ENCODE peak calls at places on chromosome 2, in ten cellular contexts. W, O, V, Z, D, L, N, M, Y and H are unnamed samples.

GRCh38 chr2:37631698-37632097 is 39.7 kb downstream of the CDC42EP3 start:
- DNase-seq in W (no peak), N (no peak), V (no peak), M (no peak), Y (no peak), Z (no peak), O (no peak), L (no peak), D (no peak), H (no peak)

GRCh38 chr2:23602113-23602512 is 217.1 kb downstream of the KLHL29 start:
- DNase-seq in W (peak; percentile 63), N (no peak), M (peak; percentile 15), O (no peak), Z (no peak), L (no peak), Y (no peak), V (no peak), D (no peak), H (peak; percentile 18)

GRCh38 chr2:120149406-120149805 is 73.8 kb downstream of the TMEM185B start:
- DNase-seq in M (no peak), O (no peak), Z (no peak), Y (no peak), W (no peak), D (no peak), L (no peak), V (no peak), N (no peak), H (no peak)

GRCh38 chr2:101704046-101704466 is 6.5 kb downstream of the MAP4K4 start:
- DNase-seq in Z (no peak), O (no peak), N (peak; percentile 55), Y (no peak), L (peak; percentile 22), D (no peak), V (no peak), W (peak; percentile 28), M (no peak), H (no peak)

GRCh38 chr2:6452702-6453481 is 412.8 kb downstream of the CMPK2 start:
- DNase-seq in Z (no peak), N (no peak), Y (no peak), M (no peak), W (no peak), O (no peak), L (no peak), D (no peak), V (no peak), H (no peak)

GRCh38 chr2:24439280-24439970 is 51.6 kb upstream of the NCOA1 start:
- DNase-seq in D (no peak), V (no peak), Y (no peak), M (no peak), Z (no peak), O (no peak), W (no peak), N (no peak), L (no peak), H (no peak)

GRCh38 chr2:120587326-120587996 is 148.2 kb upstream of the GLI2 start:
- DNase-seq in M (no peak), W (no peak), V (no peak), L (no peak), Y (no peak), Z (no peak), N (no peak), O (no peak), D (no peak), H (no peak)

GRCh38 chr2:201260302-201260800 is at the start of gene CASP8:
- DNase-seq in N (no peak), Z (peak; percentile 68), V (peak; percentile 47), M (peak; percentile 52), D (peak; percentile 53), L (no peak), W (no peak), Y (no peak), O (peak; percentile 37), H (no peak)

GRCh38 chr2:178865537-178865936 is 58.3 kb upstream of the TTN start:
- DNase-seq in V (no peak), N (no peak), Z (no peak), O (no peak), L (no peak), M (no peak), Y (no peak), W (no peak), D (no peak), H (no peak)

GRCh38 chr2:171289938-171290480 is 129.3 kb upstream of the TLK1 start:
- DNase-seq in M (no peak), W (no peak), Y (no peak), O (no peak), V (no peak), L (no peak), N (no peak), Z (no peak), D (no peak), H (no peak)

GRCh38 chr2:129191530-129191929 is 787.9 kb upstream of the RAB6C start:
- DNase-seq in L (no peak), Y (no peak), Z (no peak), W (no peak), V (no peak), O (no peak), D (no peak), M (no peak), N (no peak), H (peak; percentile 4)

GRCh38 chr2:210762604-210763588 is 206.5 kb downstream of the CPS1 start:
- DNase-seq in W (no peak), D (no peak), V (no peak), M (no peak), Y (no peak), L (no peak), N (no peak), O (no peak), Z (no peak), H (no peak)

GRCh38 chr2:166472332-166472731 is 21.7 kb downstream of the SCN7A start:
- DNase-seq in N (no peak), W (no peak), M (no peak), V (no peak), D (no peak), Z (no peak), O (no peak), L (no peak), Y (no peak), H (no peak)

GRCh38 chr2:67625671-67626070 is 228.5 kb downstream of the ETAA1 start:
- DNase-seq in Y (no peak), V (no peak), L (no peak), O (no peak), M (peak; percentile 43), N (peak; percentile 86), D (no peak), W (no peak), Z (no peak), H (peak; percentile 66)